ENCODE peak calls at places on chromosomes 2 and 18, in eight cellular contexts. Q is cardiac fibroblast, N is gastrocnemius medialis, W is A549, H is PC-9, I is GM12865, U is upper lobe of left lung, G is fibroblast of mammary gland. R is an unnamed sample.

GRCh38 chr18:23844991-23845680 is 155.9 kb downstream of the LAMA3 start:
- DNase-seq in Q (peak; percentile 52), I (no peak), H (no peak), W (no peak), U (no peak), G (no peak), N (no peak), R (no peak)

GRCh38 chr2:204299766-204300165 is 245.5 kb upstream of the PARD3B start:
- DNase-seq in I (no peak), N (no peak), H (no peak), U (no peak), W (no peak), G (no peak), Q (no peak), R (no peak)

GRCh38 chr18:44959013-44959412 is 278.3 kb downstream of the SETBP1 start:
- DNase-seq in U (no peak), Q (no peak), H (no peak), N (no peak), I (no peak), W (no peak), G (no peak), R (no peak)

GRCh38 chr2:187775196-187775595 is 221.0 kb upstream of the TFPI start:
- DNase-seq in U (no peak), W (no peak), Q (no peak), N (no peak), H (no peak), I (no peak), G (no peak), R (no peak)

GRCh38 chr2:218396688-218397501 is 2.8 kb upstream of the CTDSP1 start:
- DNase-seq in W (peak; percentile 23), G (peak; percentile 67), I (peak; percentile 83), U (peak; percentile 90), H (peak; percentile 55), Q (peak; percentile 70), N (no peak), R (peak; percentile 70)

GRCh38 chr2:115694651-115695050 is 1252.2 kb downstream of the DPP10 start:
- DNase-seq in U (no peak), I (no peak), W (no peak), N (no peak), G (no peak), H (no peak), Q (no peak), R (no peak)

GRCh38 chr2:172208881-172209325 is 106.2 kb upstream of the DLX2 start:
- DNase-seq in I (no peak), W (no peak), G (peak; percentile 22), Q (peak; percentile 55), U (no peak), H (peak; percentile 100), N (no peak), R (peak; percentile 86)

GRCh38 chr2:216742411-216742810 is 47.1 kb upstream of the IGFBP5 start:
- DNase-seq in H (no peak), Q (peak; percentile 11), G (peak; percentile 81), U (no peak), W (no peak), I (no peak), N (peak; percentile 43), R (peak; percentile 8)

GRCh38 chr2:205681836-205682238 is 464 bp upstream of the NRP2 start:
- DNase-seq in U (no peak), Q (peak; percentile 20), H (no peak), W (no peak), G (no peak), N (no peak), I (peak; percentile 34), R (peak; percentile 54)

GRCh38 chr2:71064110-71064611 is 4.3 kb upstream of the NAGK start:
- DNase-seq in G (no peak), Q (no peak), U (no peak), I (peak; percentile 19), N (no peak), H (no peak), W (no peak), R (no peak)

GRCh38 chr18:11909597-11910026 is 1.5 kb upstream of the MPPE1 start:
- DNase-seq in U (no peak), H (peak; percentile 80), Q (peak; percentile 45), N (no peak), W (no peak), G (peak; percentile 43), I (peak; percentile 30), R (peak; percentile 7)

GRCh38 chr2:74333175-74333574 is 10.0 kb downstream of the SLC4A5 start:
- DNase-seq in G (peak; percentile 53), W (no peak), Q (peak; percentile 68), N (no peak), U (no peak), H (no peak), I (peak; percentile 41), R (peak; percentile 15)

GRCh38 chr2:191030521-191031154 is 16.7 kb upstream of the STAT1 start:
- DNase-seq in W (peak; percentile 40), U (no peak), H (no peak), I (peak; percentile 67), Q (peak; percentile 72), G (peak; percentile 63), N (no peak), R (no peak)

GRCh38 chr18:21099442-21099841 is 12.2 kb downstream of the ROCK1 start:
- DNase-seq in Q (no peak), N (no peak), W (no peak), I (peak; percentile 64), U (no peak), G (no peak), H (no peak), R (no peak)

GRCh38 chr18:49609416-49610284 is 47.8 kb downstream of the LIPG start:
- DNase-seq in N (no peak), W (no peak), U (no peak), G (peak; percentile 63), H (peak; percentile 97), Q (peak; percentile 67), I (no peak), R (peak; percentile 36)

GRCh38 chr2:198282061-198282460 is 477.7 kb downstream of the PLCL1 start:
- DNase-seq in N (no peak), H (no peak), I (no peak), U (no peak), Q (no peak), G (no peak), W (no peak), R (no peak)

DNA sequence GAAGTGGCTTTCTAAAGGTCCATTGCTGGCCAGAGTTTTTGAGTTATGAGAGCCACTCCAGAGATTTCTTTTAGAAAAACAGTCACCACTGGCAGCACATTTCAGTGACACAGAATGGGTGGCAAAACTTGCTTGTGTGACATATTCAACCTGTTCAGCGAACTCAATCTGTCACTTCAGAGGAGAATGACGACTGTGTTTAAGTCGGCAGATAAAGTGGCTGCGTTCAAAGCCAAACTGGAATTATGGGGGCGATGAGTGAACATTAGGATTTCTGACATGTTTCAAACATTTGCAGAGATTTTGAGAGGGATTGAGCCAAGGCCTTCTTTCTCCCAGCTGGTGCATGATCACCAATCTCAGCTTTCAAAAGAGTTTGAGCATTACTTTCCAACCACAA is 139.6 kb upstream of the B3GNT2 start:
- DNase-seq in U (no peak), I (no peak), W (no peak), H (no peak), G (no peak), N (no peak), Q (no peak), R (no peak)
- TF ChIP-seq CTCF in U (no peak), I (no peak), W (no peak), H (no peak), G (no peak), N (no peak), Q (no peak), R (no peak)

DNA sequence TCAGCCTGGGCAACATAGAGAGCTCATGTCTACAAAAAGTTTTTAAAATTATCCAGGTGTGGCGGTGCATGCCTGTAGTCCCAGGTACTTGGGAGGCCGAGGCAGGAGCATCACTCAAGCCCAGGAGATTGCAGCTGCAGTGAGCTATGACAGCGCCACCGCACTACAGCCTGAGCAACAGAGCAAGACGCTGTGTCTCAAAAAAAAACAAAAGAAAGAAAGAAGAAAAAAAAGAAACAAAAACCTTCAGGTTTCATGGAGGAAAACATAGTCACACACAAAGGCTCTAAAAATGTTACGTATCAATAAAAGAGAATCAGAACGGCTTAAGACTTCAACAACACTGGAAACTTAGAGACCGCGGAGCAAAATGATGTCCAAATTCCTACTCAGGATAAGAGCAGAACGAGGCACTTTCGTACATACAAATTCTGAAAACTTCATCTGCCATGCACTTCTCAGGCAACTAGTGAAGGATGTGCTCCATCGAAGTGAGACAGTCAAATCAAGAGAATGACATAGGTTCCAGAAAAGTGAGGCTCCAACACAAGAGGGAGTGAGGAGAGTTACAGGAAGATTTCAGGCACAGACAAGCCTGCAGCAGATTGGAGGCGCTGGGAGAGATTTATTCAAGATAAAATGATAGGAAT is 4.4 kb downstream of the HDLBP start:
- DNase-seq in W (no peak), I (peak; percentile 72), N (no peak), Q (no peak), H (no peak), U (no peak), G (no peak), R (no peak)
- TF ChIP-seq CTCF in W (no peak), I (no peak), N (no peak), Q (no peak), H (no peak), U (no peak), G (no peak), R (no peak)

DNA sequence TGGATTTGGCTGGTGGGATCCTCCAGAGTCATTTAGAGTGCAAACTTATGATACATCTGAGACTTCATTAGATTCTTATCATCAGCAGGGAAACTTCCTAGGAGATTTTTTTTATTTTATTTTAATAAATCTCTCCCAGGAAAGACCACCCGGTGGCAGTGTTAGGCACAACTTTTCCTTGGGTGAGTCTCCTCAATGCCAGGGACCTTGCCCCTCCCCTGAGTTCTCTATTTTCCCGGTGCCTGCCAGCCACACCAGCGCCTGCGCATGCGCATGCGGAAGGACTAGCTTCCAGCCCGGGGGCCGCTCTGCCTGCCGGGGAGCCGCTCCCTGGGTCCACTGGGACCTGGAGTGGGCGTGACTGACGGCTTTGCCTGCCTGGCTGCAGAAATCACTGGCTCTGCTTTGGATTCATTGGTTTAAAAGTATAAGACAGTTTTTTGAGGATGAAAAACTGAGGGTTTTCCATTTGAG is 86.6 kb downstream of the TMEM182 start:
- DNase-seq in U (peak; percentile 90), G (peak; percentile 50), I (peak; percentile 8), Q (peak; percentile 43), N (peak; percentile 22), W (peak; percentile 65), H (no peak), R (no peak)
- TF ChIP-seq CTCF in U (no peak), G (no peak), I (no peak), Q (no peak), N (no peak), W (peak; percentile 10), H (peak; percentile 44), R (no peak)

GRCh38 chr2:122341007-122341406 is 585.6 kb downstream of the TSN start:
- DNase-seq in Q (peak; percentile 93), N (no peak), U (no peak), I (no peak), G (peak; percentile 40), W (no peak), H (no peak), R (no peak)

GRCh38 chr2:122340246-122340645 is 584.8 kb downstream of the TSN start:
- DNase-seq in U (no peak), I (peak; percentile 47), W (no peak), N (no peak), G (no peak), Q (peak; percentile 57), H (no peak), R (no peak)

DNA sequence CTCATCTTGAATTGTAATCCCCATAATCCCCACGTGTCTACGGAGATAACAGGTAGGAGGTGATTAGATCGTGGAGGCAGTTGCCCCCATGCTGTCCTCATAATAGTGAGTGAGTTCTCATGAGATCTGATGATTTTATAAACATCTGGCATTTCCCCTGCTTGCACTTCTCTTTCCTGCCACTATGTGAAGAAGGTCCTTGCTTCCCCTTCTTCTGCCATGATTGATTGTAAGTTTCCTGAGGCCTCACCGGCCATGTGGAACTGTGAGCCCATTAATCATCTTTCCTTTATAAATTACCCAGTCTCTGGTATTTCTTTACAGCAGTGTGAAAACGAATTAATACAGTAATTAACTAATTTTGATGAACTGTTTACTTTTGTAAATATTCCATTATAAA is 582.5 kb downstream of the TSN start:
- DNase-seq in Q (no peak), I (no peak), H (no peak), G (no peak), W (no peak), U (no peak), N (no peak), R (no peak)
- TF ChIP-seq CTCF in Q (no peak), I (no peak), H (peak; percentile 25), G (no peak), W (no peak), U (no peak), N (no peak), R (no peak)